ENCODE peak calls at places on chromosomes 13 and 19, in ten cellular contexts. C is thoracic aorta, D is NCI-H526 treated with DMSO at 0.1 percent for 48 hours, I is RPMI7951, O is putamen, F is EH, H is Peyer's patch, Z is PC-3, Y is fibroblast of lung, V is neural progenitor cell. X is an unnamed sample.

GRCh38 chr13:35712907-35713685 is 236.6 kb upstream of the MAB21L1 start:
- DNase-seq in V (no peak), O (no peak), Y (peak; percentile 54), H (no peak), C (no peak), Z (no peak), D (no peak), F (peak; percentile 96), I (peak; percentile 87), X (no peak)

GRCh38 chr13:94546071-94546839 is 49.7 kb downstream of the TGDS start:
- DNase-seq in V (peak; percentile 30), I (no peak), F (no peak), Z (no peak), O (no peak), H (no peak), D (no peak), Y (no peak), C (no peak), X (no peak)

GRCh38 chr13:31201341-31202024 is 1.7 kb downstream of the B3GLCT start:
- DNase-seq in Z (peak; percentile 50), D (peak; percentile 37), H (no peak), Y (peak; percentile 50), O (no peak), I (peak; percentile 46), V (no peak), F (peak; percentile 64), C (no peak), X (no peak)

GRCh38 chr19:56174086-56174485 is 1.7 kb upstream of the GALP start:
- DNase-seq in H (no peak), Y (no peak), F (no peak), D (no peak), I (no peak), Z (no peak), O (no peak), V (peak; percentile 9), C (no peak), X (no peak)

GRCh38 chr13:50116430-50116973 is 101.3 kb downstream of the KCNRG start:
- DNase-seq in V (no peak), F (peak; percentile 45), D (no peak), H (no peak), O (no peak), C (no peak), Z (peak; percentile 53), Y (no peak), I (no peak), X (no peak)

GRCh38 chr19:16825312-16826168 is 3.7 kb upstream of the SIN3B start:
- DNase-seq in O (peak; percentile 74), I (peak; percentile 94), Z (no peak), V (peak; percentile 26), C (no peak), D (no peak), H (peak; percentile 52), Y (peak; percentile 79), F (peak; percentile 31), X (peak; percentile 32)

GRCh38 chr13:53238241-53238640 is 209.6 kb downstream of the OLFM4 start:
- DNase-seq in I (no peak), Z (no peak), D (peak; percentile 74), V (peak; percentile 54), O (no peak), H (no peak), F (no peak), C (no peak), Y (no peak), X (no peak)

GRCh38 chr19:55857974-55858373 is 21.6 kb downstream of the NLRP4 start:
- DNase-seq in H (no peak), D (no peak), Z (no peak), I (no peak), C (no peak), F (no peak), O (no peak), V (no peak), Y (no peak), X (no peak)

GRCh38 chr13:84867246-84867645 is 932.0 kb downstream of the SLITRK6 start:
- DNase-seq in Z (no peak), O (no peak), F (no peak), Y (no peak), C (no peak), D (no peak), V (no peak), I (no peak), H (no peak), X (no peak)

GRCh38 chr13:113449693-113450347 is 3.5 kb downstream of the ADPRHL1 start:
- DNase-seq in Y (no peak), I (no peak), V (no peak), H (no peak), D (no peak), O (no peak), Z (no peak), C (no peak), F (no peak), X (no peak)

GRCh38 chr13:75264611-75265010 is 217.4 kb downstream of the TBC1D4 start:
- DNase-seq in Y (peak; percentile 7), H (no peak), D (no peak), V (peak; percentile 4), I (no peak), Z (no peak), O (no peak), C (no peak), F (no peak), X (no peak)

GRCh38 chr13:35782793-35783192 is 306.3 kb upstream of the MAB21L1 start:
- DNase-seq in F (no peak), Y (no peak), Z (no peak), O (no peak), D (no peak), H (no peak), V (no peak), C (no peak), I (no peak), X (no peak)

GRCh38 chr19:469833-470232 is 9.0 kb upstream of the SHC2 start:
- DNase-seq in V (no peak), Y (no peak), C (no peak), Z (no peak), H (no peak), D (no peak), I (no peak), F (no peak), O (no peak), X (no peak)

GRCh38 chr19:21838646-21839045 is 2.7 kb upstream of the ZNF43 start:
- DNase-seq in D (no peak), Y (peak; percentile 13), C (no peak), V (no peak), H (no peak), O (no peak), F (no peak), Z (no peak), I (no peak), X (no peak)

GRCh38 chr19:18317998-18318800 is 4.7 kb downstream of the LSM4 start:
- DNase-seq in D (no peak), F (no peak), C (no peak), V (no peak), Z (no peak), O (no peak), Y (no peak), H (no peak), I (no peak), X (no peak)

X was measured in globus pallidus.